ENCODE peak calls at places on chromosomes 4 and X, in five cellular contexts. Q, C, P, E and A are unnamed samples.

GRCh38 chrX:8849945-8850344 is 48.8 kb upstream of the FAM9A start:
- DNase-seq in Q (no peak), C (no peak), P (no peak), E (no peak), A (no peak)

GRCh38 chr4:188949608-188950007 is 810.4 kb downstream of the TRIML1 start:
- DNase-seq in Q (no peak), C (no peak), P (no peak), E (no peak), A (no peak)

GRCh38 chr4:185542626-185543336 is 7.5 kb upstream of the PDLIM3 start:
- DNase-seq in Q (no peak), C (no peak), P (peak), E (peak), A (no peak)

GRCh38 chrX:147884958-147885357 is 26.8 kb upstream of the FMR1 start:
- DNase-seq in Q (no peak), C (no peak), P (no peak), E (no peak), A (peak)

GRCh38 chr4:106618920-106619319 is 250.3 kb upstream of the GIMD1 start:
- DNase-seq in Q (no peak), C (no peak), P (no peak), E (no peak), A (no peak)

GRCh38 chr4:98601719-98602118 is 56.7 kb downstream of the TSPAN5 start:
- DNase-seq in Q (no peak), C (peak), P (no peak), E (no peak), A (peak)

GRCh38 chrX:153906126-153906917 is 1.8 kb downstream of the AVPR2 start:
- DNase-seq in Q (no peak), C (no peak), P (no peak), E (no peak), A (no peak)

GRCh38 chr4:65917486-65917885 is 247.2 kb upstream of the EPHA5 start:
- DNase-seq in Q (no peak), C (peak), P (no peak), E (no peak), A (peak)

GRCh38 chr4:82480786-82481317 is 50.5 kb downstream of the ENOPH1 start:
- DNase-seq in Q (no peak), C (no peak), P (no peak), E (no peak), A (no peak)

GRCh38 chrX:53768451-53769246 is 82.1 kb upstream of the HUWE1 start:
- DNase-seq in Q (no peak), C (no peak), P (no peak), E (no peak), A (no peak)

GRCh38 chrX:128891554-128891953 is 631.7 kb downstream of the SMARCA1 start:
- DNase-seq in Q (peak), C (no peak), P (no peak), E (no peak), A (no peak)

GRCh38 chr4:5387457-5387856 is 320.9 kb downstream of the EVC2 start:
- DNase-seq in Q (no peak), C (peak), P (no peak), E (no peak), A (no peak)

GRCh38 chr4:5385741-5386251 is 322.6 kb downstream of the EVC2 start:
- DNase-seq in Q (no peak), C (no peak), P (no peak), E (no peak), A (no peak)

GRCh38 chr4:5386921-5387320 is 321.4 kb downstream of the EVC2 start:
- DNase-seq in Q (no peak), C (no peak), P (no peak), E (no peak), A (no peak)

GRCh38 chr4:5391492-5391891 is 316.9 kb downstream of the EVC2 start:
- DNase-seq in Q (no peak), C (no peak), P (no peak), E (no peak), A (no peak)

DNA sequence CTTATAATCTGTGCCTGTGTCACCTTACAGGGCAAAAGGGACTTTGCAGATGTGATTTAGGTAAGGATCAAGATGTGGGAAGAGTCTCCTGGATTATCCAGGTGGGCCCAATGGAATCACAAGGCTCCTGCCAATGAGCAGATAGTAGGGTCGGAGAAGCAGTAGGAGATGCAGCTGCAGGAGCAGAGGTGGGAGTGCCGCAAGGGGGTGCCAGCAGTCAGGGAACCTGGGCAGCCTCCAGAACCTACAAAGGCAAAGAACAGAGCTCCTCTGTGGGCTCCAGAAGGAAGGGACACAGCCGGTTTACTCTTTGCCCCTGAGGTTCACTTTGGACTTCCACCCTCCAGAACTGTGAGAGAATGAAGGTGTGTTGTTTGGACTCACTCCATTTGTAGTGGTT is 318.6 kb downstream of the EVC2 start:
- DNase-seq in Q (no peak), C (no peak), P (no peak), E (no peak), A (no peak)
- TF ChIP-seq CTCF in Q (no peak), C (no peak), P (no peak), E (no peak), A (no peak)

GRCh38 chr4:158845166-158846041 is 76.6 kb downstream of the FNIP2 start:
- DNase-seq in Q (no peak), C (no peak), P (no peak), E (no peak), A (no peak)
- H3K4me3 ChIP-seq in Q (no peak), C (no peak), P (no peak), E (no peak), A (no peak)

DNA sequence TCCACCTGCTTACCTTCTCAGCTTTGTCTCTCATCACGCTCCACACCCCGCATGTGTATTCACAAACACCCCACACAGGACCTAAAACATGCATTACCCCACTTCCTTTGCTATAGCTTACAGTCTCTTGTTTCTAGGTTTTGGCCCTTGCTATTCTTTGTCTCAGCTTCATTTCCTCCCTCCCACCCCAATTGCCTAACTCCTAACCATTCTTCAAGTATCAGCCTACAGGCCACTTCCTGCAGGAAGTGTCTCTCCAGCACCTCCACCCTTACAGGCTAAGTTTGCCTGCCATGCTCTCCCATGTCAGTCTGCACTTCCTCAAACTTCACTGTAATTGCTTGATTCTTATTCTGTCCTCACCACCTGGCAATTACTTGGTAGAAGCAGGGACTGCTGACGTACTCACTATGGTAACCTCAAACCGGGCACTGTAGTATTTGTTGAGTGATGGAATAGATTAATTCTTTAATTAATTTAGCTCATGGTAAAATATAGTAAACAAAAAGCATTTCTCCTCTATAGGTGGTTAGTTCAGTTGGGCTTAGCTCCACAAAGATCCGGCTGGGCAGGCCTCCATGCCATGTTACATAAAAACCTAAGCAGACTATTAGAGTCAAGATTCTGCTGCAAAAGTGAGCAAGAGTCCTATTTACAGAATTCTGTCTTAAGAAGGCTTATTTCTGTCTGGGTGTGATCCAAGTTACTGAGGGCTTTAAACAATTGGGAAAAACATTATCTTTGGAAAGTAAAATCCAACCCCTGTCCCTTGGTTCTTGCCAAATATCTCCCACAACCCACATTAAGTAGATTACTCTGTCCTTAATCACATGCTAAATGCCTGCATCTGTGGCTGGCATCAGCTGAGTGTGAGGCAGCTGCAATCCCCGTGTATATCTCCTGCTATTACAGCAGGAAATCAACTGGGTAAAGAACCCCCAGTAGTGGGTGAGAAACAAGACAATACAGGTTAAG is 124.7 kb upstream of the CPEB2 start:
- DNase-seq in Q (peak), C (no peak), P (peak), E (peak), A (peak)
- TF ChIP-seq CTCF in Q (no peak), C (no peak), P (no peak), E (no peak), A (no peak)

GRCh38 chr4:40190880-40191815 is 5.7 kb upstream of the RHOH start:
- DNase-seq in Q (peak), C (peak), P (no peak), E (no peak), A (no peak)

GRCh38 chr4:40193018-40193571 is 3.7 kb upstream of the RHOH start:
- DNase-seq in Q (peak), C (no peak), P (no peak), E (no peak), A (no peak)

GRCh38 chr4:40193578-40193977 is 3.3 kb upstream of the RHOH start:
- DNase-seq in Q (no peak), C (no peak), P (no peak), E (no peak), A (no peak)

GRCh38 chr4:40190465-40190864 is 6.4 kb upstream of the RHOH start:
- DNase-seq in Q (no peak), C (no peak), P (no peak), E (no peak), A (no peak)

DNA sequence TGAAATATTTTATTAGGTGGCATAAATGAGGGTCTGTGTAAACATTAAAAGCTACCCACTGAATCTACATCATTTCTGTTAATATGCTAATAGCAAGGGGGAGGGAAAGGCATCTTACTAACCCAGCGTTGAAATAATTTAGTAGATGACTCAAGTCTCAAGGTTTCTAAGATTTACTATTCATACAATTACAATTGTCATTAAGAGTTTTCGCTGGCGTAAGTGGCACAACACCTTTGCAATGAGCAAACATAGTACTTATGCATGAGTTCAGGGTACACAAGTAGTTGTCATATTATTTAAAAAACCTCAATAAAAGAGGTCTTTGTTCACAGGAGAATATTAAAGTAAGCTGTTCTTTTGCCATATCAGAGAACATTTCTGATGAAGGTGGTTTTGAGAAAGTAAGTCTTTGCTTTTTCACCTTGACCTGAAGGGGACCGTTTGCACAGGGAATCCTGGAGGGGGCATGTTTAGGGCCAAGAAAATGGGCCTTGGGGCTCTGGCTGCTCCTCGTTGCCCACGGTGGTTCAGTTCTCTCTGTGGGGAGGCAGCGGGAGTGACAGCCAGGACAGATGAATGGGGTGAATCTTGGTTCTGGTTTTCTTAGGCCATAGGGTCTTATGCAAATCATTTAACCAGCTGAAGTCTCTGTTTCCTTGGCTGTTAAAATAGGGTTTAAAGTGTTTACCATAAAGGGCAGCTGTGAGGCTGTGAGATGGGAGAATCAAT is 4.4 kb upstream of the RHOH start:
- DNase-seq in Q (peak), C (no peak), P (no peak), E (no peak), A (peak)
- H3K4me3 ChIP-seq in Q (peak), C (peak), P (no peak), E (no peak), A (no peak)